ENCODE peak calls at places on chromosomes 2 and 18, in six cellular contexts. S, R, E, A, L and W are unnamed samples.

GRCh38 chr18:48622911-48623431 is 84.1 kb downstream of the CTIF start:
- DNase-seq in S (no peak), R (no peak), E (no peak), A (no peak), L (no peak), W (no peak)

GRCh38 chr2:18435425-18436037 is 124.9 kb downstream of the RDH14 start:
- DNase-seq in S (peak), R (peak), E (peak), A (peak), L (no peak), W (no peak)

GRCh38 chr2:200095436-200095835 is 140.1 kb downstream of the MAIP1 start:
- DNase-seq in S (no peak), R (no peak), E (no peak), A (peak), L (no peak), W (no peak)

GRCh38 chr18:10460414-10461018 is 6.1 kb downstream of the APCDD1 start:
- DNase-seq in S (no peak), R (no peak), E (no peak), A (no peak), L (no peak), W (no peak)

GRCh38 chr2:213147550-213147949 is 3.9 kb downstream of the IKZF2 start:
- DNase-seq in S (no peak), R (no peak), E (no peak), A (no peak), L (no peak), W (no peak)

GRCh38 chr18:13608791-13609552 is 117.4 kb downstream of the FAM210A start:
- DNase-seq in S (no peak), R (no peak), E (no peak), A (no peak), L (no peak), W (no peak)

GRCh38 chr2:15989559-15989958 is 49.2 kb downstream of the MYCN start:
- DNase-seq in S (no peak), R (no peak), E (no peak), A (no peak), L (no peak), W (no peak)

GRCh38 chr2:223626713-223627112 is 24.6 kb upstream of the SCG2 start:
- DNase-seq in S (no peak), R (no peak), E (no peak), A (no peak), L (no peak), W (peak)

GRCh38 chr2:85472265-85472664 is 53.8 kb downstream of the SH2D6 start:
- DNase-seq in S (no peak), R (no peak), E (no peak), A (no peak), L (no peak), W (no peak)

GRCh38 chr2:100588071-100588786 is 25.4 kb downstream of the PDCL3 start:
- DNase-seq in S (no peak), R (no peak), E (no peak), A (peak), L (peak), W (peak)

GRCh38 chr2:28004086-28004485 is 113.6 kb downstream of the BABAM2 start:
- DNase-seq in S (no peak), R (no peak), E (no peak), A (no peak), L (no peak), W (no peak)

GRCh38 chr2:108981846-108982245 is 7.2 kb downstream of the EDAR start:
- DNase-seq in S (no peak), R (no peak), E (no peak), A (no peak), L (no peak), W (no peak)

GRCh38 chr2:100064592-100065006 is 77.8 kb downstream of the AFF3 start:
- DNase-seq in S (no peak), R (no peak), E (no peak), A (no peak), L (no peak), W (no peak)

GRCh38 chr2:160221391-160222276 is 21.6 kb upstream of the ITGB6 start:
- DNase-seq in S (no peak), R (peak), E (no peak), A (no peak), L (no peak), W (no peak)

GRCh38 chr2:54809814-54810213 is 86.4 kb downstream of the EML6 start:
- DNase-seq in S (no peak), R (peak), E (no peak), A (no peak), L (no peak), W (no peak)

GRCh38 chr18:2564373-2564772 is 6.9 kb downstream of the METTL4 start:
- DNase-seq in S (no peak), R (no peak), E (no peak), A (no peak), L (no peak), W (no peak)

GRCh38 chr18:23689616-23690504 is 607 bp downstream of the LAMA3 start:
- DNase-seq in S (peak), R (no peak), E (no peak), A (no peak), L (no peak), W (no peak)

GRCh38 chr2:218582085-218582484 is 13.4 kb downstream of the CNOT9 start:
- DNase-seq in S (no peak), R (no peak), E (no peak), A (no peak), L (no peak), W (no peak)

GRCh38 chr2:218585541-218585940 is 16.9 kb downstream of the CNOT9 start:
- DNase-seq in S (no peak), R (no peak), E (no peak), A (no peak), L (no peak), W (no peak)

GRCh38 chr2:218578272-218578877 is 9.7 kb downstream of the CNOT9 start:
- DNase-seq in S (no peak), R (no peak), E (no peak), A (no peak), L (no peak), W (no peak)

DNA sequence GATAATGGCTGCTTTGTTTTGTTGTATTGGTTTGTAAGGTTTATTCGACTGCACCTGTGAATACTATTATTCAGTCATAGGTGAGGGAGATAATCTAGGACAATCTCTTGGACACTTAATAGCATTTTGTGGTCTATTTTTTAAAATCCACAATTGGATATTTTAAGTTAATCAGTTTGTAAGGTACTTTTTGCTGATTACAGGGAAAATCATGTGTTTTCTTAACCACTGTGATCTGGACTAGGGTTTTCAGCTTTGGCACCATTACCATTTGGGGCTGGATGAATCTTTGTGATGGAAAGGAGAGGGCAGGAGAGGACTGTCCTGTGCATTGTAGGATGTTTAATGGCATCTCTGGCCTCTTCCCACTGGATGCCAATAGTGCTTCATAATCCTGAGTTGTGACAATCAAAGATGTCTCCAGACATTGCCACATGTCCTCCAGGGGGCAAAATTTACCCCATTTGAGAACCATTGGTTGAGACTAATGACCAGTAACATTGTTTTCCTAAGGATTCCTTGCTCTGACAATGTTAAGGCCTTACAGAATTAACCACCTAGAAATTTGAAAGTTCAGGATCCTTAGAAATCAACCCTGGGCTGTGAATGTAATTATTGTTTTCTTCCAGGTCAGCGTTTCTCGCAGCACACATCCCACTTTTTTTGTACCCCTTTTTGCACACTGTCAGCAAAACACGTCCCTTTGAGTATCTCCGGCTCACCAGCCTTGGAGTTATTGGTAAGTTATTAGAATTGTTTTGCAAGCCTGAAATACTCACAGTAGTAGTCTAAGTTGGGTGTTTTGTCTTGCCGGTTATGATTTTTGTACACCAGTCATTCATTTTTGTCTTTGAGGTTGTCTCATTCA is 15.6 kb downstream of the CNOT9 start:
- DNase-seq in S (no peak), R (no peak), E (no peak), A (no peak), L (no peak), W (no peak)
- TF ChIP-seq CTCF in S (no peak), R (peak), E (peak), A (no peak), L (no peak), W (no peak)

GRCh38 chr2:66771359-66771978 is 336.5 kb downstream of the MEIS1 start:
- DNase-seq in S (no peak), R (no peak), E (no peak), A (no peak), L (no peak), W (no peak)
- TF ChIP-seq GABPA in S (no peak), R (no peak), E (no peak), A (no peak), L (no peak), W (no peak)

DNA sequence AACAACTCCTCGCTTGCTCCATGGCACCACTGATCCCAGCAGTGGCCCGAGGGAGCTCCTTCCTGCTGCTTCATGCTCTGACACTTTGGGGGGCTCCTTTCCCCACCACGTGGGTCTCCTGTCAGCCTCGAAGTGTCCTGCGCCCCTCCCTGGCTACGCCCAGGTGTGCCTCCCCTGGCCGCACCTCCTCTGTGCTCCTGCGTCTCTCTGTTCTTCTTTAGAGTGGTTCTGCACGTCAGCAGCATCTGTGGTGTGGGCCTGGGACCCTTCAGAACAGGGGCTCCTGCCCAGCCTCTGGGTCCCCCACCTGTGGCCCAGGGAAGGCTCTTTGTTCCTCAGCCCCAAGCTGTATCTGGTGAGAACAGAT is 26.7 kb upstream of the NTSR2 start:
- DNase-seq in S (no peak), R (no peak), E (no peak), A (no peak), L (no peak), W (no peak)
- H3K27ac ChIP-seq in S (no peak), R (no peak), E (peak), A (no peak), L (no peak), W (no peak)

DNA sequence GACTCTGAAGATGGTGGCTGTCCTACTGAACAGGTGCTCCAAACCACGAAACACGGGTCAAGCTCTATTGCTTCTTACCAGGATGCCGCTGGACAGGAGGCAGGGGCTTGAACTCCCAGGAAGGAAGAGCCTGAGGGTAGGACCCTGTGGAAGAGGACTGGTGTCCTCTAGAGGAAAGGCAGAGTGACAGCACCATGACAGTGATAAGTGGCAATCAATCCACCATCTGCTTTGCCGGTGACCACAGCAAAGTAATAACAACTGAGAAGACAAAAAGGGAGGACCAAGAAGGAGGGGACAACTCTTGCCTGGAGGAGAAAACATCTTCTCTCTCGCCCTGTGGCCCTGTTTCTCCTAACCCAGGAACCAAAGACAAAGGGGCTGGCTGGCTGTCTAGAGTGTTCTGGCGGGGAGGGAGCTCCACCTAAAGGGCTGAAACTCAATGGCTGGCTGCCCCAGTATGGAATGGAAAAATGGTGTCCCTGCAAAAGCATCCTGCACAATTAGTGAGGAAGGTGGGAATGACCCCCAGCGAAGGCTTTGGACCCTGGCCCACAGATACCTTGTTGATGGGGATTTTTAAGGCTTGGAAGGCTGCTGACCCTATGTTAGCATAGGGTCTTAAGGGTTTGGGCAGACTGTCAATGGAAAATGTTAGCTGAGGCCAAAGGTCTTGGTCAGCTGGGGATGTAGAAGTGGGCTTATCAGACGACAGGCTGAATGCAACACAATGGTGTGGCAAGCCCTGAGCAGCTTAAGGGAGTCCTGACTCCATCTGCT is 35.4 kb downstream of the PROC start:
- DNase-seq in S (peak), R (peak), E (peak), A (peak), L (no peak), W (no peak)
- TF ChIP-seq CTCF in S (peak), R (peak), E (peak), A (peak), L (peak), W (no peak)